ENCODE peak calls at places on chromosomes 4 and X, in seven cellular contexts. T is sigmoid colon, S is foreskin fibroblast, Y is psoas muscle, K is fibroblast of lung, L is cardiac fibroblast, P is GM12865. Q is an unnamed sample.

GRCh38 chrX:68994883-68995255 is 166.0 kb downstream of the EFNB1 start:
- DNase-seq in T (no peak), S (no peak), Y (no peak), K (no peak), L (no peak), P (no peak), Q (no peak)

GRCh38 chrX:130830599-130831346 is 72.2 kb downstream of the ENOX2 start:
- DNase-seq in T (no peak), S (no peak), Y (no peak), K (no peak), L (no peak), P (no peak), Q (no peak)

GRCh38 chrX:20352935-20353336 is 86.2 kb upstream of the RPS6KA3 start:
- DNase-seq in T (no peak), S (no peak), Y (no peak), K (no peak), L (no peak), P (peak; percentile 38), Q (no peak)

GRCh38 chrX:103556941-103557340 is 28.4 kb upstream of the TCEAL4 start:
- DNase-seq in T (no peak), S (no peak), Y (no peak), K (no peak), L (no peak), P (no peak), Q (no peak)

GRCh38 chr4:27154706-27155105 is 294.1 kb downstream of the STIM2 start:
- DNase-seq in T (no peak), S (no peak), Y (no peak), K (peak; percentile 47), L (no peak), P (no peak), Q (peak; percentile 59)

GRCh38 chr4:76589402-76589801 is 154.4 kb downstream of the SHROOM3 start:
- DNase-seq in T (no peak), S (no peak), Y (no peak), K (peak; percentile 69), L (peak; percentile 82), P (no peak), Q (peak; percentile 81)

GRCh38 chr4:88734403-88734949 is 36.8 kb upstream of the NAP1L5 start:
- DNase-seq in T (no peak), S (no peak), Y (no peak), K (no peak), L (no peak), P (no peak), Q (no peak)

GRCh38 chr4:87679449-87680169 is 29.5 kb downstream of the DMP1 start:
- DNase-seq in T (peak; percentile 78), S (peak; percentile 16), Y (peak; percentile 75), K (peak; percentile 73), L (peak; percentile 75), P (peak; percentile 66), Q (peak; percentile 28)

GRCh38 chr4:80266902-80267380 is 477 bp downstream of the FGF5 start:
- DNase-seq in T (no peak), S (peak; percentile 36), Y (no peak), K (peak; percentile 60), L (peak; percentile 56), P (no peak), Q (peak; percentile 55)

GRCh38 chr4:26028793-26029511 is 114.9 kb downstream of the SMIM20 start:
- DNase-seq in T (peak; percentile 88), S (peak; percentile 71), Y (peak; percentile 83), K (peak; percentile 72), L (peak; percentile 72), P (peak; percentile 76), Q (no peak)

GRCh38 chr4:157389751-157390150 is 169.2 kb downstream of the GRIA2 start:
- DNase-seq in T (no peak), S (no peak), Y (no peak), K (no peak), L (no peak), P (no peak), Q (no peak)

GRCh38 chrX:44913656-44914531 is 40.9 kb downstream of the KDM6A start:
- DNase-seq in T (no peak), S (no peak), Y (no peak), K (no peak), L (no peak), P (no peak), Q (no peak)

GRCh38 chr4:15774020-15774420 is 4.1 kb upstream of the CD38 start:
- DNase-seq in T (no peak), S (no peak), Y (no peak), K (no peak), L (peak; percentile 2), P (peak; percentile 29), Q (no peak)

GRCh38 chr4:6128221-6128871 is 72.0 kb downstream of the JAKMIP1 start:
- DNase-seq in T (peak; percentile 53), S (no peak), Y (no peak), K (no peak), L (no peak), P (no peak), Q (no peak)

GRCh38 chr4:158186815-158187214 is 14.0 kb upstream of the GASK1B start:
- DNase-seq in T (no peak), S (no peak), Y (no peak), K (no peak), L (no peak), P (no peak), Q (no peak)

GRCh38 chr4:74659576-74660411 is 134.5 kb downstream of the BTC start:
- DNase-seq in T (no peak), S (peak; percentile 97), Y (no peak), K (peak; percentile 100), L (peak; percentile 99), P (no peak), Q (peak; percentile 99)

GRCh38 chrX:70029790-70030189 is 19.9 kb downstream of the AWAT2 start:
- DNase-seq in T (no peak), S (no peak), Y (no peak), K (no peak), L (no peak), P (no peak), Q (no peak)

GRCh38 chr4:183348706-183349659 is 26.8 kb upstream of the CLDN24 start:
- DNase-seq in T (no peak), S (peak; percentile 99), Y (no peak), K (peak; percentile 96), L (peak; percentile 87), P (no peak), Q (peak; percentile 99)

GRCh38 chrX:152428089-152428488 is 23.0 kb downstream of the GABRA3 start:
- DNase-seq in T (no peak), S (no peak), Y (peak; percentile 6), K (no peak), L (no peak), P (no peak), Q (no peak)

GRCh38 chr4:17284323-17285175 is 227.3 kb downstream of the QDPR start:
- DNase-seq in T (no peak), S (no peak), Y (no peak), K (no peak), L (peak; percentile 10), P (no peak), Q (no peak)

GRCh38 chr4:76984127-76984526 is 34.6 kb downstream of the SEPTIN11 start:
- DNase-seq in T (peak; percentile 77), S (no peak), Y (no peak), K (peak; percentile 77), L (peak; percentile 71), P (peak; percentile 77), Q (peak; percentile 50)

GRCh38 chrX:115499112-115499805 is 61.7 kb upstream of the PLS3 start:
- DNase-seq in T (no peak), S (no peak), Y (no peak), K (no peak), L (peak; percentile 46), P (peak; percentile 45), Q (no peak)

GRCh38 chr4:116357758-116358157 is 727.6 kb downstream of the TRAM1L1 start:
- DNase-seq in T (no peak), S (no peak), Y (no peak), K (no peak), L (peak; percentile 1), P (peak; percentile 21), Q (no peak)

GRCh38 chr4:7322166-7322991 is 112.4 kb downstream of the PSAPL1 start:
- DNase-seq in T (no peak), S (no peak), Y (peak; percentile 44), K (peak; percentile 24), L (peak; percentile 66), P (no peak), Q (no peak)

DNA sequence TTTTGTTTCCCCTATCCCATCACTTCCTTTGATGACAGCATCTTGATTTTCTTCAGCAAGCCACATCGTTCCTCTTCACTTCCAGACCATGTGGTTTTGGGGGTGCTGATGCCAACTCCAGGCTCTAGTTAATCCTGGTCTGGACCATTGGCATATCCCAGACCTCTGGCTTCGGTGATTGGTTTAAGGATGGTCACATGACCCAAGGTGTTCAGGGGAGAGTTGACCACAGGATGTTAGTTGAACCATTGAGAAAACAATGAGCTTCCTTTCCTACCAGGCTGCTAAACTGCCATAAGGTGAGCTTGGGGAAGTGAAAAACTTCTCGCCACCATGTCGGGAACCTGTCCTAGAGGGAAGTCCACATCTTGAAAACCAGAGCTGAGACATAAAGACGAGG is 60.9 kb upstream of the TLR3 start:
- DNase-seq in T (no peak), S (no peak), Y (no peak), K (no peak), L (no peak), P (no peak), Q (no peak)
- TF ChIP-seq CTCF in T (no peak), S (no peak), Y (no peak), K (no peak), L (no peak), P (no peak), Q (no peak)

GRCh38 chr4:180949825-180950224 is 1293.4 kb upstream of the TENM3 start:
- DNase-seq in T (no peak), S (no peak), Y (no peak), K (no peak), L (no peak), P (no peak), Q (no peak)

GRCh38 chr4:180951312-180951711 is 1291.9 kb upstream of the TENM3 start:
- DNase-seq in T (no peak), S (no peak), Y (no peak), K (no peak), L (no peak), P (no peak), Q (no peak)

GRCh38 chr4:180950377-180950776 is 1292.8 kb upstream of the TENM3 start:
- DNase-seq in T (no peak), S (no peak), Y (no peak), K (no peak), L (no peak), P (no peak), Q (no peak)

GRCh38 chr4:180953572-180953971 is 1289.6 kb upstream of the TENM3 start:
- DNase-seq in T (no peak), S (no peak), Y (no peak), K (no peak), L (no peak), P (no peak), Q (no peak)
- TF ChIP-seq CTCF in T (no peak), S (peak; percentile 25), Y (no peak), K (peak; percentile 14), L (no peak), P (peak; percentile 4), Q (no peak)

DNA sequence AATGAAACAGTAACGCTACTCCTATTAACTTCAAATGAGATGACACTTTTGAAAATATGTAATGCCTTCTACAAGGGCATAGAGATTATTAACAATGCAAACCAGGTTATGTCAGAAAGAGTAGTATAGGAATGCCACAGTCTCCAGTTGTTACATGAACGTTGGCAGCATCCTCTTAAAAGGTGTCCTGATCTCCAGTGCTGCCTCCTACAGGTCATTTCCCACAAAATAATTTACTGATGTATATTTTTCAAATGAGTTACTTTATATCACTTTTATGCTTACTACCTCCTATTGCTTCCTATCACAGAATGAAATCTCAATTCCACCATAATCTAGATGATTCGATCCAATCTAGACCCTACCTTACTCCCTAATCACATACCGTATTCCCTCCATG is 195.2 kb upstream of the EPHA5 start:
- DNase-seq in T (no peak), S (no peak), Y (no peak), K (no peak), L (peak; percentile 29), P (peak; percentile 6), Q (no peak)
- TF ChIP-seq CTCF in T (peak; percentile 11), S (peak; percentile 3), Y (no peak), K (no peak), L (peak; percentile 28), P (peak; percentile 15), Q (peak; percentile 45)

GRCh38 chr4:162959056-162959455 is 207.6 kb downstream of the NAF1 start:
- DNase-seq in T (no peak), S (no peak), Y (no peak), K (no peak), L (peak; percentile 12), P (peak; percentile 26), Q (no peak)
- TF ChIP-seq CTCF in T (no peak), S (no peak), Y (peak; percentile 12), K (no peak), L (no peak), P (peak; percentile 21), Q (no peak)